ENCODE peak calls at places on chromosome 7, in five cellular contexts. One of them, this sample, is unnamed.

GRCh38 chr7:116772926-116773749 is 89.2 kb upstream of the CAPZA2 start:
- DNase-seq in Panc1: no peak
- DNase-seq in PC-3: no peak
- DNase-seq in stomach: no peak
- DNase-seq in HCT116: no peak
- DNase-seq in this sample: no peak

GRCh38 chr7:68041559-68041958 is 1044.9 kb downstream of the TYW1 start:
- DNase-seq in Panc1: no peak
- DNase-seq in PC-3: no peak
- DNase-seq in stomach: no peak
- DNase-seq in HCT116: no peak
- DNase-seq in this sample: no peak

GRCh38 chr7:149865437-149865836 is 8.3 kb upstream of the ATP6V0E2 start:
- DNase-seq in Panc1: no peak
- DNase-seq in PC-3: no peak
- DNase-seq in stomach: peak; percentile 36
- DNase-seq in HCT116: no peak
- DNase-seq in this sample: no peak

GRCh38 chr7:105429746-105430612 is 41.3 kb upstream of the SRPK2 start:
- DNase-seq in Panc1: peak; percentile 55
- DNase-seq in PC-3: peak; percentile 72
- DNase-seq in stomach: peak; percentile 68
- DNase-seq in HCT116: peak; percentile 34
- DNase-seq in this sample: no peak

GRCh38 chr7:28958235-28958945 is at the start of gene TRIL:
- DNase-seq in Panc1: no peak
- DNase-seq in PC-3: no peak
- DNase-seq in stomach: peak; percentile 65
- DNase-seq in HCT116: no peak
- DNase-seq in this sample: peak; percentile 42

GRCh38 chr7:16091951-16092350 is 329.4 kb downstream of the CRPPA start:
- DNase-seq in Panc1: no peak
- DNase-seq in PC-3: no peak
- DNase-seq in stomach: no peak
- DNase-seq in HCT116: no peak
- DNase-seq in this sample: no peak

GRCh38 chr7:118948508-118948907 is 724.0 kb downstream of the ANKRD7 start:
- DNase-seq in Panc1: no peak
- DNase-seq in PC-3: no peak
- DNase-seq in stomach: no peak
- DNase-seq in HCT116: no peak
- DNase-seq in this sample: no peak

GRCh38 chr7:74023037-74023436 is 4.9 kb upstream of the ELN start:
- DNase-seq in Panc1: no peak
- DNase-seq in PC-3: peak; percentile 74
- DNase-seq in stomach: peak; percentile 35
- DNase-seq in HCT116: no peak
- DNase-seq in this sample: no peak

GRCh38 chr7:88259656-88260380 is 40.0 kb upstream of the SRI start:
- DNase-seq in Panc1: no peak
- DNase-seq in PC-3: peak; percentile 61
- DNase-seq in stomach: no peak
- DNase-seq in HCT116: no peak
- DNase-seq in this sample: no peak

GRCh38 chr7:54689394-54690058 is 69.5 kb downstream of the SEC61G start:
- DNase-seq in Panc1: no peak
- DNase-seq in PC-3: no peak
- DNase-seq in stomach: no peak
- DNase-seq in HCT116: no peak
- DNase-seq in this sample: no peak

GRCh38 chr7:54969190-54969967 is 49.4 kb upstream of the EGFR start:
- DNase-seq in Panc1: no peak
- DNase-seq in PC-3: peak; percentile 58
- DNase-seq in stomach: no peak
- DNase-seq in HCT116: no peak
- DNase-seq in this sample: no peak

GRCh38 chr7:130959743-130960207 is 225.8 kb upstream of the KLF14 start:
- DNase-seq in Panc1: no peak
- DNase-seq in PC-3: peak; percentile 35
- DNase-seq in stomach: no peak
- DNase-seq in HCT116: peak; percentile 66
- DNase-seq in this sample: no peak

GRCh38 chr7:130274983-130275649 is 8.5 kb downstream of the CPA2 start:
- DNase-seq in Panc1: no peak
- DNase-seq in PC-3: no peak
- DNase-seq in stomach: no peak
- DNase-seq in HCT116: no peak
- DNase-seq in this sample: no peak

GRCh38 chr7:43639858-43640491 is 57.1 kb downstream of the STK17A start:
- DNase-seq in Panc1: no peak
- DNase-seq in PC-3: peak; percentile 50
- DNase-seq in stomach: peak; percentile 72
- DNase-seq in HCT116: no peak
- DNase-seq in this sample: no peak

GRCh38 chr7:16998481-16999051 is 116.8 kb upstream of the AGR3 start:
- DNase-seq in Panc1: no peak
- DNase-seq in PC-3: no peak
- DNase-seq in stomach: no peak
- DNase-seq in HCT116: no peak
- DNase-seq in this sample: no peak

GRCh38 chr7:118286131-118286530 is 61.6 kb downstream of the ANKRD7 start:
- DNase-seq in Panc1: no peak
- DNase-seq in PC-3: no peak
- DNase-seq in stomach: no peak
- DNase-seq in HCT116: no peak
- DNase-seq in this sample: no peak

GRCh38 chr7:40716052-40716451 is 581.2 kb downstream of the SUGCT start:
- DNase-seq in Panc1: no peak
- DNase-seq in PC-3: no peak
- DNase-seq in stomach: no peak
- DNase-seq in HCT116: no peak
- DNase-seq in this sample: no peak

GRCh38 chr7:45368129-45368807 is 205.9 kb upstream of the ADCY1 start:
- DNase-seq in Panc1: no peak
- DNase-seq in PC-3: no peak
- DNase-seq in stomach: no peak
- DNase-seq in HCT116: no peak
- DNase-seq in this sample: no peak

GRCh38 chr7:64849250-64849923 is 53.7 kb upstream of the ZNF273 start:
- DNase-seq in Panc1: no peak
- DNase-seq in PC-3: peak; percentile 4
- DNase-seq in stomach: no peak
- DNase-seq in HCT116: no peak
- DNase-seq in this sample: no peak

GRCh38 chr7:157352506-157352905 is 15.7 kb downstream of the DNAJB6 start:
- DNase-seq in Panc1: no peak
- DNase-seq in PC-3: no peak
- DNase-seq in stomach: no peak
- DNase-seq in HCT116: no peak
- DNase-seq in this sample: no peak

GRCh38 chr7:82559203-82559805 is 115.7 kb upstream of the CACNA2D1 start:
- DNase-seq in Panc1: no peak
- DNase-seq in PC-3: no peak
- DNase-seq in stomach: peak; percentile 47
- DNase-seq in HCT116: no peak
- DNase-seq in this sample: peak; percentile 6

GRCh38 chr7:81299272-81299671 is 380.4 kb upstream of the SEMA3C start:
- DNase-seq in Panc1: peak; percentile 88
- DNase-seq in PC-3: peak; percentile 89
- DNase-seq in stomach: no peak
- DNase-seq in HCT116: peak; percentile 29
- DNase-seq in this sample: no peak

GRCh38 chr7:80699656-80700318 is 61.3 kb downstream of the CD36 start:
- DNase-seq in Panc1: no peak
- DNase-seq in PC-3: no peak
- DNase-seq in stomach: no peak
- DNase-seq in HCT116: no peak
- DNase-seq in this sample: no peak

GRCh38 chr7:70294512-70294911 is 696.2 kb downstream of the AUTS2 start:
- DNase-seq in Panc1: no peak
- DNase-seq in PC-3: no peak
- DNase-seq in stomach: no peak
- DNase-seq in HCT116: no peak
- DNase-seq in this sample: no peak

GRCh38 chr7:51279391-51280023 is 37.1 kb downstream of the COBL start:
- DNase-seq in Panc1: no peak
- DNase-seq in PC-3: no peak
- DNase-seq in stomach: no peak
- DNase-seq in HCT116: no peak
- DNase-seq in this sample: no peak

GRCh38 chr7:3068568-3068967 is 24.9 kb upstream of the CARD11 start:
- DNase-seq in Panc1: no peak
- DNase-seq in PC-3: no peak
- DNase-seq in stomach: no peak
- DNase-seq in HCT116: no peak
- DNase-seq in this sample: no peak

GRCh38 chr7:70520604-70521003 is 611.3 kb upstream of the GALNT17 start:
- DNase-seq in Panc1: no peak
- DNase-seq in PC-3: no peak
- DNase-seq in stomach: no peak
- DNase-seq in HCT116: no peak
- DNase-seq in this sample: no peak

GRCh38 chr7:133207687-133208086 is 45.2 kb upstream of the EXOC4 start:
- DNase-seq in Panc1: no peak
- DNase-seq in PC-3: no peak
- DNase-seq in stomach: no peak
- DNase-seq in HCT116: peak; percentile 12
- DNase-seq in this sample: no peak

GRCh38 chr7:153021542-153021941 is 262.0 kb downstream of the ACTR3B start:
- DNase-seq in Panc1: no peak
- DNase-seq in PC-3: no peak
- DNase-seq in stomach: no peak
- DNase-seq in HCT116: no peak
- DNase-seq in this sample: no peak

GRCh38 chr7:17039372-17039771 is 157.6 kb upstream of the AGR3 start:
- DNase-seq in Panc1: no peak
- DNase-seq in PC-3: no peak
- DNase-seq in stomach: no peak
- DNase-seq in HCT116: no peak
- DNase-seq in this sample: no peak

GRCh38 chr7:54728411-54728810 is 30.6 kb downstream of the SEC61G start:
- DNase-seq in Panc1: no peak
- DNase-seq in PC-3: no peak
- DNase-seq in stomach: no peak
- DNase-seq in HCT116: no peak
- DNase-seq in this sample: no peak

GRCh38 chr7:47787249-47788069 is 160.8 kb downstream of the PKD1L1 start:
- DNase-seq in Panc1: no peak
- DNase-seq in PC-3: no peak
- DNase-seq in stomach: no peak
- DNase-seq in HCT116: no peak
- DNase-seq in this sample: no peak
- H3K27ac ChIP-seq in Panc1: peak overlapping the region; percentile 100
- H3K27ac ChIP-seq in PC-3: peak overlapping the region; percentile 95
- H3K27ac ChIP-seq in stomach: no peak overlapping the region
- H3K27ac ChIP-seq in HCT116: peak overlapping the region; percentile 88
- H3K27ac ChIP-seq in this sample: no peak overlapping the region

DNA sequence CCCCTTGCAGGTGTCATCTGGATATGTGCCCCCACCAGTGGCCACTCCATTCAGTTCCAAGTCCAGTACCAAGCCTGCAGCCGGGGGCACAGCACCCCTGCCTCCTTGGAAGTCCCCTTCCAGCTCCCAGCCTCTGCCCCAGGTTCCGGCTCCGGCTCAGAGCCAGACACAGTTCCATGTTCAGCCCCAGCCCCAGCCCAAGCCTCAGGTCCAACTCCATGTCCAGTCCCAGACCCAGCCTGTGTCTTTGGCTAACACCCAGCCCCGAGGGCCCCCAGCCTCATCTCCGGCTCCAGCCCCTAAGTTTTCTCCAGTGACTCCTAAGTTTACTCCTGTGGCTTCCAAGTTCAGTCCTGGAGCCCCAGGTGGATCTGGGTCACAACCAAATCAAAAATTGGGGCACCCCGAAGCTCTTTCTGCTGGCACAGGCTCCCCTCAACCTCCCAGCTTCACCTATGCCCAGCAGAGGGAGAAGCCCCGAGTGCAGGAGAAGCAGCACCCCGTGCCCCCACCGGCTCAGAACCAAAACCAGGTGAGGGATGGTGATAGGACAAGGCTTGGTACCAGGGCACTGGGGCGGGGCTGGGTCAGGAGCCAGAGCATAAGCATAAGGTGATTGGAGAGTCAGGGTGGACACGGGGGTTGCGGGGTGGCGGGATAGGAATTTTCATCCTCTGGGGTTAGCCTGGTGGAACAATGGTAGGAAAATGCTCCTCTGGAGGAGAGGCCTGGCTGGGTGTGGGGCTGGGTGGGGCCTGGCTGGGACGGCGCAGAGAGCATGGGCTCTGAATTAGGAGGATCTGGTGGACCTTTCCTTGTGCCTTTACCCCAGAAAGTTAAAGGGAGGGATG is 1.9 kb downstream of the ZYX start:
- DNase-seq in Panc1: no peak
- DNase-seq in PC-3: no peak
- DNase-seq in stomach: no peak
- DNase-seq in HCT116: no peak
- DNase-seq in this sample: no peak
- H3K27ac ChIP-seq in Panc1: no peak overlapping the region
- H3K27ac ChIP-seq in PC-3: no peak overlapping the region
- H3K27ac ChIP-seq in stomach: no peak overlapping the region
- H3K27ac ChIP-seq in HCT116: no peak overlapping the region
- H3K27ac ChIP-seq in this sample: no peak overlapping the region

GRCh38 chr7:4725014-4725951 is 43.2 kb downstream of the FOXK1 start:
- DNase-seq in Panc1: no peak
- DNase-seq in PC-3: peak; percentile 60
- DNase-seq in stomach: peak; percentile 83
- DNase-seq in HCT116: no peak
- DNase-seq in this sample: peak; percentile 83
- H3K27ac ChIP-seq in Panc1: peak overlapping the region; percentile 89
- H3K27ac ChIP-seq in PC-3: peak overlapping the region; percentile 64
- H3K27ac ChIP-seq in stomach: peak overlapping the region; percentile 87
- H3K27ac ChIP-seq in HCT116: no peak overlapping the region
- H3K27ac ChIP-seq in this sample: peak overlapping the region; percentile 92

DNA sequence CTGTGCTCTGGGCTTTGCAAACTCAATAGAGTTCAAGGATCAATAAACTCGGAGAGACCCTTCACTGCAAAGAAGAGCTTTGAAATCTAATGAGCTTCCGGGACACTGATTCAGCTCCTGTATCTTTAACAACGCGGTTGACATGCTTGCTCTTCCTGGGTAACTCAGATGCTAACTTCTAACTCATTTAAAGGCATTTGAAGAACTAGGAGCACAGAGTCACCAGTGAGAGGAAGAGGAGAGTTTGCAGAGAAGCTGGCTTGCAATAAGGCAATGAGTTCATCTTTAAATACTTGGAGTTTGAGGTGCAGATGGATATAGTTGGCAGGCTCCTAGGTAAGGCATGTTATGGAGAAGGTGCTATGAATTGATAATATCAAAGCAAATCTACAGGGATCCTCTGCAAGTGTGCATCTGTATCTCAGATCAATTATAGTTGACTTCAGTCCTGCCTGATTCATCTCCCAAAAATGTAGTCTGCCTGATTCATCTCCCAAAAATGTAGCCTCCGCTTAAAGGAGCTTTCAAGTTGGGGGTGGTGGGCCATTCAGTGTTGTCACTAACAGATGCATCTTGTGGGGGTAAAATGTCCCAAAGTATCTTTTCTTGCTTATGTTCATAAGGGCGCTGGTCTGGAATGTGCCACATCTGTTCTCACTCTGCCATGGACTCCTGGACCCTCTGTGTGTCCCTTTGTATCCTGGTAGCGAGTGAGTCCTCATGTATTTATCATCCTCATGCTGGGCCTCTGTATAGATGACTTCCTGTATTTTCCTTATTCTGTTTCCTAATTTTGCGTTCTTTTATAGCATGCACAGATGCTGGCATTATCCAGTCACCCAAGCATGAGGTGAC is 182.6 kb upstream of the PRSS58 start:
- DNase-seq in Panc1: peak; percentile 52
- DNase-seq in PC-3: peak; percentile 95
- DNase-seq in stomach: no peak
- DNase-seq in HCT116: peak; percentile 47
- DNase-seq in this sample: no peak
- H3K27ac ChIP-seq in Panc1: no peak overlapping the region
- H3K27ac ChIP-seq in PC-3: peak overlapping the region; percentile 56
- H3K27ac ChIP-seq in stomach: no peak overlapping the region
- H3K27ac ChIP-seq in HCT116: no peak overlapping the region
- H3K27ac ChIP-seq in this sample: no peak overlapping the region

This sample was measured in caudate nucleus.